ENCODE peak calls at places on chromosome 16, in ten cellular contexts. D is glomerular endothelial cell; I is neural crest cell; W is iPS-NIHi11; A is activated T-cell treated with anti-CD3 and anti-CD28 coated beads, Interleukin-2, amount 50 U/mL, for 72 hours; P is lower lobe of right lung; L is brain pericyte; B is fibroblast of the conjunctiva; O is uterus; G is T-helper 1 cell. K is an unnamed sample.

GRCh38 chr16:75089486-75090202 is 26.9 kb downstream of the LDHD start:
- DNase-seq in D (no peak), I (no peak), W (no peak), A (no peak), P (no peak), L (no peak), B (no peak), O (no peak), G (no peak), K (no peak)

GRCh38 chr16:57863434-57864160 is 61.3 kb upstream of the KIFC3 start:
- DNase-seq in D (peak; percentile 29), I (peak; percentile 25), W (peak; percentile 61), A (no peak), P (peak; percentile 60), L (peak; percentile 41), B (peak; percentile 67), O (peak; percentile 69), G (no peak), K (peak; percentile 70)

GRCh38 chr16:86512860-86513470 is 2.6 kb downstream of the FOXF1 start:
- DNase-seq in D (no peak), I (no peak), W (no peak), A (no peak), P (no peak), L (no peak), B (no peak), O (no peak), G (no peak), K (no peak)

GRCh38 chr16:57969451-57970123 is 1.3 kb downstream of the CNGB1 start:
- DNase-seq in D (no peak), I (no peak), W (no peak), A (no peak), P (peak; percentile 27), L (no peak), B (no peak), O (no peak), G (no peak), K (no peak)

GRCh38 chr16:31134091-31134571 is 1.4 kb downstream of the PRSS8 start:
- DNase-seq in D (no peak), I (no peak), W (peak; percentile 34), A (no peak), P (no peak), L (no peak), B (no peak), O (no peak), G (no peak), K (no peak)

GRCh38 chr16:31451201-31451600 is 8.1 kb upstream of the ARMC5 start:
- DNase-seq in D (no peak), I (no peak), W (no peak), A (no peak), P (no peak), L (no peak), B (no peak), O (no peak), G (no peak), K (no peak)

GRCh38 chr16:13348416-13348815 is 447.0 kb downstream of the SHISA9 start:
- DNase-seq in D (no peak), I (no peak), W (peak; percentile 33), A (no peak), P (no peak), L (no peak), B (no peak), O (no peak), G (no peak), K (no peak)

GRCh38 chr16:84899414-84899813 is 79.6 kb downstream of the CRISPLD2 start:
- DNase-seq in D (no peak), I (no peak), W (no peak), A (no peak), P (no peak), L (no peak), B (no peak), O (no peak), G (no peak), K (no peak)

GRCh38 chr16:67537636-67538591 is 9.3 kb downstream of the RIPOR1 start:
- DNase-seq in D (no peak), I (peak; percentile 51), W (peak; percentile 78), A (peak; percentile 76), P (peak; percentile 82), L (no peak), B (no peak), O (peak; percentile 58), G (peak; percentile 69), K (peak; percentile 71)

GRCh38 chr16:84843149-84844048 is 23.6 kb downstream of the CRISPLD2 start:
- DNase-seq in D (no peak), I (no peak), W (no peak), A (no peak), P (no peak), L (no peak), B (no peak), O (no peak), G (no peak), K (no peak)

GRCh38 chr16:27841061-27841801 is 222.3 kb downstream of the GSG1L start:
- DNase-seq in D (no peak), I (no peak), W (no peak), A (no peak), P (no peak), L (no peak), B (no peak), O (no peak), G (no peak), K (no peak)

GRCh38 chr16:47777191-47777590 is 316.1 kb downstream of the PHKB start:
- DNase-seq in D (no peak), I (no peak), W (no peak), A (no peak), P (no peak), L (no peak), B (no peak), O (no peak), G (no peak), K (no peak)

GRCh38 chr16:24670623-24671454 is 58.6 kb upstream of the TNRC6A start:
- DNase-seq in D (no peak), I (peak; percentile 20), W (peak; percentile 67), A (no peak), P (peak; percentile 46), L (peak; percentile 8), B (peak; percentile 82), O (peak; percentile 84), G (no peak), K (peak; percentile 67)

GRCh38 chr16:78220571-78220970 is 121.1 kb downstream of the WWOX start:
- DNase-seq in D (no peak), I (no peak), W (no peak), A (no peak), P (no peak), L (no peak), B (no peak), O (no peak), G (no peak), K (no peak)

GRCh38 chr16:70804153-70804728 is 3.3 kb upstream of the VAC14 start:
- DNase-seq in D (peak; percentile 56), I (no peak), W (no peak), A (no peak), P (no peak), L (no peak), B (peak; percentile 36), O (no peak), G (no peak), K (no peak)

GRCh38 chr16:27779719-27780161 is 229.8 kb downstream of the KATNIP start:
- DNase-seq in D (no peak), I (peak; percentile 61), W (peak; percentile 85), A (no peak), P (peak; percentile 66), L (no peak), B (peak; percentile 29), O (peak; percentile 32), G (no peak), K (peak; percentile 84)